ENCODE peak calls at places on chromosomes 5 and 9, in eight cellular contexts. Y is substantia nigra, M is left ventricle myocardium superior, W is iPS DF 19.7, Z is amniotic stem cell, D is esophagus squamous epithelium, F is ovary, S is neuronal stem cell. J is an unnamed sample.

GRCh38 chr9:38226491-38226951 is 157.5 kb upstream of the SHB start:
- DNase-seq in Y (no peak), M (no peak), W (no peak), Z (no peak), D (no peak), F (no peak), S (no peak), J (no peak)

GRCh38 chr9:132789706-132790105 is 88.4 kb downstream of the AK8 start:
- DNase-seq in Y (no peak), M (no peak), W (no peak), Z (no peak), D (no peak), F (no peak), S (no peak), J (no peak)

GRCh38 chr9:18595597-18595996 is 121.6 kb downstream of the ADAMTSL1 start:
- DNase-seq in Y (no peak), M (no peak), W (no peak), Z (no peak), D (no peak), F (no peak), S (no peak), J (peak; percentile 12)

GRCh38 chr5:81247441-81247972 is 14.4 kb downstream of the CKMT2 start:
- DNase-seq in Y (no peak), M (no peak), W (no peak), Z (no peak), D (no peak), F (no peak), S (peak; percentile 47), J (no peak)

GRCh38 chr9:16870606-16871357 is at the start of gene BNC2:
- DNase-seq in Y (no peak), M (peak; percentile 69), W (no peak), Z (peak; percentile 37), D (no peak), F (peak; percentile 81), S (peak; percentile 73), J (peak; percentile 10)

GRCh38 chr5:62354028-62354874 is 48.2 kb downstream of the KIF2A start:
- DNase-seq in Y (no peak), M (no peak), W (no peak), Z (peak; percentile 45), D (no peak), F (no peak), S (peak; percentile 3), J (peak; percentile 76)

GRCh38 chr5:16628376-16628775 is 11.6 kb upstream of the RETREG1 start:
- DNase-seq in Y (no peak), M (no peak), W (no peak), Z (no peak), D (no peak), F (no peak), S (no peak), J (no peak)

GRCh38 chr9:113988951-113989780 is 88.9 kb downstream of the AMBP start:
- DNase-seq in Y (no peak), M (peak; percentile 68), W (no peak), Z (no peak), D (no peak), F (no peak), S (no peak), J (no peak)

GRCh38 chr5:125700380-125700856 is 722.8 kb upstream of the GRAMD2B start:
- DNase-seq in Y (no peak), M (no peak), W (no peak), Z (no peak), D (no peak), F (no peak), S (no peak), J (no peak)

GRCh38 chr9:93039456-93039855 is 19.0 kb upstream of the SUSD3 start:
- DNase-seq in Y (no peak), M (no peak), W (no peak), Z (no peak), D (no peak), F (no peak), S (no peak), J (no peak)

J was measured in hippocampal formation.